ENCODE peak calls at places on chromosomes 1 and 21, in ten cellular contexts. H is body of pancreas, Y is hepatocyte, I is heart right ventricle, P is mucosa of descending colon, J is PC-3, D is pancreas, F is fibroblast of lung, L is A673, O is left lung. Q is an unnamed sample. For H3K4me1, the result is how much of the 10 kb centered on the place peaks cover.

GRCh38 chr21:20971296-20971921 is 26.8 kb upstream of the NCAM2 start:
- DNase-seq in L (peak), Y (peak), I (peak), P (no peak), O (peak), F (peak), D (peak), J (peak), H (peak), Q (no peak)

GRCh38 chr1:114033219-114033706 is 54.0 kb downstream of the OLFML3 start:
- DNase-seq in J (peak), D (no peak), O (no peak), Y (peak), L (peak), I (no peak), H (peak), F (no peak), P (no peak), Q (no peak)

GRCh38 chr1:58443986-58444603 is 102.4 kb downstream of the OMA1 start:
- DNase-seq in J (no peak), O (no peak), P (no peak), F (no peak), L (no peak), H (no peak), Y (no peak), I (no peak), D (no peak), Q (no peak)

GRCh38 chr1:39639333-39640130 is at the start of gene HEYL:
- DNase-seq in H (peak), O (peak), D (peak), J (no peak), P (peak), F (peak), Y (peak), L (peak), I (peak), Q (peak)

GRCh38 chr1:119298687-119299086 is 69.9 kb upstream of the HAO2 start:
- DNase-seq in P (no peak), L (no peak), Y (no peak), D (no peak), J (peak), I (no peak), O (no peak), F (peak), H (no peak), Q (no peak)

GRCh38 chr1:20279507-20279906 is 11.2 kb upstream of the VWA5B1 start:
- DNase-seq in O (no peak), H (no peak), J (peak), I (no peak), Y (no peak), D (no peak), P (peak), F (peak), L (no peak), Q (no peak)

GRCh38 chr1:89918794-89919155 is 76.1 kb upstream of the ZNF326 start:
- DNase-seq in Y (no peak), I (no peak), P (no peak), F (no peak), D (no peak), H (no peak), L (no peak), J (peak), O (no peak), Q (no peak)

GRCh38 chr21:42310411-42311001 is 4.7 kb downstream of the TFF3 start:
- DNase-seq in P (peak), F (no peak), H (no peak), J (no peak), D (peak), Y (no peak), L (no peak), I (no peak), O (no peak), Q (no peak)

GRCh38 chr1:50620680-50621329 is 197.6 kb upstream of the DMRTA2 start:
- DNase-seq in O (peak), J (peak), L (no peak), D (no peak), F (peak), P (peak), Y (peak), H (peak), I (no peak), Q (no peak)

GRCh38 chr1:71908871-71909390 is 373.4 kb downstream of the NEGR1 start:
- DNase-seq in F (no peak), Y (no peak), O (no peak), J (no peak), P (no peak), H (no peak), L (peak), I (no peak), D (no peak), Q (no peak)

GRCh38 chr1:161970633-161971032 is 53.0 kb downstream of the OLFML2B start:
- DNase-seq in Y (no peak), H (no peak), F (no peak), D (no peak), P (no peak), O (no peak), I (no peak), L (no peak), J (no peak), Q (no peak)

GRCh38 chr1:8815582-8816285 is 1.7 kb downstream of the RERE start:
- DNase-seq in Y (peak), I (no peak), D (no peak), L (peak), J (peak), F (peak), P (no peak), H (no peak), O (no peak), Q (no peak)

GRCh38 chr1:232110281-232111090 is 483.9 kb downstream of the DISC1 start:
- DNase-seq in Y (peak), O (no peak), F (peak), I (no peak), P (no peak), H (no peak), L (no peak), D (no peak), J (no peak), Q (no peak)

GRCh38 chr1:98086796-98087195 is 166.0 kb upstream of the DPYD start:
- DNase-seq in L (peak), H (no peak), F (peak), P (no peak), Y (peak), O (no peak), D (no peak), I (no peak), J (peak), Q (no peak)

GRCh38 chr1:98088361-98088760 is 167.5 kb upstream of the DPYD start:
- DNase-seq in O (no peak), L (no peak), J (peak), D (no peak), H (no peak), F (no peak), I (no peak), P (no peak), Y (no peak), Q (no peak)

GRCh38 chr1:98086156-98086555 is 165.3 kb upstream of the DPYD start:
- DNase-seq in P (no peak), I (no peak), Y (no peak), J (peak), F (no peak), D (no peak), H (no peak), L (no peak), O (no peak), Q (no peak)

GRCh38 chr1:98081951-98082350 is 161.1 kb upstream of the DPYD start:
- DNase-seq in H (no peak), I (no peak), Y (no peak), J (no peak), D (no peak), O (no peak), F (no peak), L (no peak), P (no peak), Q (no peak)

GRCh38 chr1:98084188-98084587 is 163.4 kb upstream of the DPYD start:
- DNase-seq in D (no peak), J (peak), L (no peak), O (no peak), Y (no peak), F (peak), I (no peak), P (no peak), H (no peak), Q (no peak)
- H3K4me3 ChIP-seq in D (no peak), J (no peak), L (no peak), O (no peak), Y (no peak), F (no peak), I (no peak), P (no peak), H (no peak), Q (no peak)

DNA sequence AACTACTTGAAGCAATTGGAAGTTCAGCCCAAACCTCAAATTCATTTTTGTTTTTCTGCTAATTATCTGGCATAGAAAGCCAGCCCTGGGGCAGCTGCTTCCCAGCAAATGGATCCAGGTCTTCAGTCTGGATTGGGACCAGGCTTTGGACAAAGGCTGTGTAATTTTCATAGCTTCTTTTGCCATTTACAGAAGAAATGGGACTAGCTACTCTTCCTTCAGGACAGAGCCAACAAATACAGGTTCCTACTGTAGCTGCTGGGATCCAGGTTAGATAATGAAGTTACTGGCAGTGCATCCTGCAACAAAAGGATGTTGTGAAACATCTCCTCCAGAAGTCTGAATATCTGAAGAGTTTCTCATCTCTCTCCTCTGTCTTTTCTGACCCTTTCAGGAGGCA is 171.5 kb upstream of the CAMK1G start:
- DNase-seq in Y (no peak), D (no peak), H (no peak), J (no peak), O (no peak), F (no peak), L (no peak), I (no peak), P (no peak), Q (no peak)
- H3K4me1 ChIP-seq in Y (under half), D (under half), H (under half), J (half or more), O (under half), F (under half), L (under half), I (under half), P (under half), Q (under half)

GRCh38 chr1:75317976-75318375 is 183.8 kb downstream of the LHX8 start:
- DNase-seq in H (no peak), J (no peak), Y (no peak), O (no peak), D (no peak), F (no peak), I (no peak), L (no peak), P (no peak), Q (no peak)

GRCh38 chr1:75316230-75316629 is 182.0 kb downstream of the LHX8 start:
- DNase-seq in P (no peak), Y (no peak), F (no peak), H (no peak), L (no peak), J (no peak), I (no peak), O (no peak), D (no peak), Q (no peak)
- H3K4me3 ChIP-seq in P (no peak), Y (no peak), F (no peak), H (no peak), L (no peak), J (no peak), I (no peak), O (no peak), D (no peak), Q (no peak)

DNA sequence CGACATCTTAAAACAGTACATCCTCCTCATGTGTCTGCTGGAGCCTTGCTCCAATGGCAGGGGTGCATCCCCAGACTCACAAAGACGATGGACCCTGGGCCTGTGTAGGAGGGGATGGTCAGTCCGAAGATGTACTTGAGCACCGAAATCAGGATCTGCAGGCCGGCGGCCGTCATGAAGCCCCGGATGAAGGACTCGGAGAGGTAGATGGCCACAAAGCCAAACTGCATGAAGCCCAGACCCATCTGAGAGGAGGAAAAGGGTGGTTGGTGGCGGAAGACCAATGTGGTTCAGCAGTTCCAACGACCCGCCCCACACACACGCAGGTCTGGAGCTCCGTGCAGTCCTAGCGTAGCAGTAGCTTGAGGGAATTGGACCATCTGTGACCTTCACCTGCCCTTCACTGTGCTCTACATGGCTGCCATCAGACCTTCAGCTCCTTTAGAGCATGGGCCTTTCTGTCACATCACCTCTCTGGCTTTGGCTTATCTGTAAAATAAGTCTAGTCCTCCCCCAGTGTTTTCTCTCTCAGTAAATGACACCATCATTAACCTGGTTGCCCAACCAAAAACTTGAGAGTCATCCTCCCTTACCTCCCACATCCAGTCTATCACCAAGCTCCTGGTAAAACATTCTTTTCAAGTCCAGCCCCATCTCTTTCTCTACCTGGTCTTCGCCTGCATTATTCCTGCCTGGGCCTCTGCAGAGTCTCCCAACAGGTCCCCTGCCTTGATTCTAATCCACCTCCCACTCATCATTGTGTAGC is 13.3 kb downstream of the SLC26A9 start:
- DNase-seq in L (no peak), H (no peak), F (no peak), O (no peak), I (no peak), Y (no peak), J (no peak), P (no peak), D (peak), Q (no peak)
- H3K4me1 ChIP-seq in L (under half), H (under half), F (under half), O (under half), I (under half), Y (under half), J (under half), P (under half), D (under half), Q (under half)

GRCh38 chr1:236692128-236692527 is 5.8 kb downstream of the ACTN2 start:
- DNase-seq in H (no peak), L (peak), I (no peak), P (no peak), J (no peak), O (no peak), Y (no peak), D (no peak), F (no peak), Q (no peak)
- H3K4me3 ChIP-seq in H (no peak), L (peak), I (peak), P (no peak), J (no peak), O (no peak), Y (no peak), D (no peak), F (no peak), Q (no peak)